ENCODE peak calls at places on chromosomes 12 and 14, in seven cellular contexts. N is CD8-positive, alpha-beta T cell; J is astrocyte of the spinal cord; Q is nephron progenitor cell; R is activated B cell treated with CpG ODN at 0.5 μM for 24 hours; P is prostate gland; Z is mesothelial cell of epicardium. C is an unnamed sample.

GRCh38 chr14:72909163-72909562 is 15.3 kb upstream of the DPF3 start:
- DNase-seq in Q (no peak), R (no peak), N (no peak), Z (no peak), J (no peak), P (no peak), C (no peak)

GRCh38 chr14:35403085-35403396 is 1.5 kb downstream of the NFKBIA start:
- DNase-seq in N (no peak), P (no peak), J (peak), Q (no peak), R (peak), Z (no peak), C (no peak)

GRCh38 chr14:89000007-89000942 is 175.8 kb downstream of the TTC8 start:
- DNase-seq in N (no peak), Z (no peak), Q (no peak), J (peak), R (no peak), P (no peak), C (no peak)

GRCh38 chr12:55927588-55928502 is at the start of gene PYM1:
- DNase-seq in P (peak), R (peak), N (peak), Z (peak), Q (peak), J (peak), C (peak)

GRCh38 chr12:39122562-39123204 is 217.3 kb upstream of the CPNE8 start:
- DNase-seq in P (no peak), Z (no peak), J (no peak), Q (peak), R (no peak), N (no peak), C (no peak)

GRCh38 chr12:42862055-42862454 is 272.5 kb upstream of the PRICKLE1 start:
- DNase-seq in N (no peak), J (peak), P (no peak), Z (no peak), R (no peak), Q (no peak), C (no peak)

GRCh38 chr12:93419388-93420034 is 22.2 kb downstream of the UBE2N start:
- DNase-seq in J (peak), P (no peak), R (no peak), Z (no peak), Q (no peak), N (no peak), C (no peak)

GRCh38 chr12:45599196-45599595 is 130.3 kb upstream of the ARID2 start:
- DNase-seq in P (no peak), J (no peak), Q (no peak), N (no peak), Z (no peak), R (no peak), C (no peak)

GRCh38 chr12:27179399-27180214 is 64.5 kb upstream of the STK38L start:
- DNase-seq in R (no peak), N (no peak), J (peak), Q (no peak), P (peak), Z (no peak), C (no peak)

GRCh38 chr12:21551811-21552469 is 25.8 kb downstream of the SPX start:
- DNase-seq in P (no peak), Q (no peak), N (no peak), R (no peak), J (no peak), Z (no peak), C (no peak)

GRCh38 chr14:59964251-59965007 is 44.5 kb downstream of the LRRC9 start:
- DNase-seq in N (no peak), P (no peak), J (peak), Z (no peak), R (no peak), Q (no peak), C (no peak)

GRCh38 chr12:118541945-118542344 is 165.6 kb downstream of the SUDS3 start:
- DNase-seq in N (no peak), Q (no peak), J (no peak), Z (no peak), P (no peak), R (no peak), C (no peak)

GRCh38 chr14:104141621-104142091 is 3.3 kb downstream of the KIF26A start:
- DNase-seq in Z (peak), N (no peak), R (peak), P (no peak), J (no peak), Q (peak), C (no peak)

GRCh38 chr12:40171501-40171900 is 53.3 kb upstream of the LRRK2 start:
- DNase-seq in Z (no peak), R (no peak), P (no peak), Q (no peak), N (no peak), J (no peak), C (no peak)

GRCh38 chr12:65005716-65006115 is 115.4 kb downstream of the WIF1 start:
- DNase-seq in N (no peak), R (no peak), Q (no peak), J (no peak), Z (no peak), P (no peak), C (no peak)

GRCh38 chr12:28937196-28937595 is 211.9 kb upstream of the FAR2 start:
- DNase-seq in Z (no peak), R (no peak), Q (no peak), J (peak), N (no peak), P (no peak), C (no peak)

GRCh38 chr14:55951366-55952206 is 166.6 kb upstream of the PELI2 start:
- DNase-seq in J (no peak), P (no peak), Q (no peak), N (no peak), R (no peak), Z (no peak), C (no peak)

GRCh38 chr14:55327179-55327578 is 56.0 kb downstream of the FBXO34 start:
- DNase-seq in R (no peak), Z (no peak), P (no peak), N (no peak), Q (no peak), J (no peak), C (no peak)

GRCh38 chr12:9104087-9104486 is 11.6 kb downstream of the A2M start:
- DNase-seq in N (no peak), Q (no peak), Z (no peak), J (no peak), R (no peak), P (no peak), C (no peak)

GRCh38 chr14:50941151-50941550 is 3.1 kb downstream of the PYGL start:
- DNase-seq in N (no peak), P (no peak), J (peak), Z (no peak), R (no peak), Q (no peak), C (no peak)

GRCh38 chr12:132834181-132834711 is 5.6 kb upstream of the GOLGA3 start:
- DNase-seq in J (no peak), Z (no peak), N (no peak), P (no peak), R (no peak), Q (no peak), C (no peak)

GRCh38 chr12:5716221-5716620 is 228.8 kb downstream of the ANO2 start:
- DNase-seq in P (no peak), J (no peak), N (no peak), Z (no peak), R (no peak), Q (no peak), C (no peak)

GRCh38 chr14:77562681-77563080 is 53.8 kb downstream of the SPTLC2 start:
- DNase-seq in P (no peak), J (peak), N (no peak), R (no peak), Q (no peak), Z (no peak), C (no peak)
- TF ChIP-seq CTCF in P (no peak), J (no peak), N (no peak), R (no peak), Q (no peak), Z (no peak), C (no peak)

GRCh38 chr12:119699199-119699765 is 31.3 kb downstream of the PRKAB1 start:
- DNase-seq in Z (no peak), N (no peak), P (no peak), R (no peak), Q (no peak), J (no peak), C (no peak)

GRCh38 chr12:119695034-119695433 is 27.1 kb downstream of the PRKAB1 start:
- DNase-seq in R (no peak), Z (no peak), J (no peak), N (no peak), Q (no peak), P (no peak), C (no peak)

GRCh38 chr12:119704065-119704747 is 36.3 kb downstream of the PRKAB1 start:
- DNase-seq in Z (no peak), P (no peak), R (no peak), J (no peak), Q (no peak), N (no peak), C (no peak)

GRCh38 chr12:119696943-119697342 is 29.0 kb downstream of the PRKAB1 start:
- DNase-seq in Q (no peak), Z (no peak), P (no peak), J (no peak), N (no peak), R (no peak), C (no peak)

DNA sequence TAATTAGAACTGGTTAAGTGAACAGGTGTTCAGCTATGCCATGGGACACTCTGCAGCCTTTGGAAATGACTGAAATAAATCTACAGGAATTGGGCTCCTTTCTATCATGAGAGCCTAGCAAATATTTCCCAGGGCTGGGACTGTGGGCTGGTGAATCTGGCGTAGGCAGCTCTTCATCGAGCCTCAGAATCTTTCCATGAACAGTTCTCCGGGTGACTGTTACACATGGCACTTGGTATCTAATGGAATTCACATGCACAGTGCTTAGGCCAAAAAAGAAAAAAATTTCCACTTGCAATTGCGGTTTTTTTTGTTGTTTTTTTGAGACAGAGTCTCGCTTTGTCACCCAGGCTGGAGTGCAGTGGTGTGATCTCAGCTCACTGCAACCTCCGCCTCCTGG is 32.1 kb downstream of the PRKAB1 start:
- DNase-seq in J (no peak), N (no peak), R (no peak), P (no peak), Q (no peak), Z (no peak), C (no peak)
- TF ChIP-seq CTCF in J (no peak), N (no peak), R (no peak), P (no peak), Q (no peak), Z (no peak), C (no peak)

DNA sequence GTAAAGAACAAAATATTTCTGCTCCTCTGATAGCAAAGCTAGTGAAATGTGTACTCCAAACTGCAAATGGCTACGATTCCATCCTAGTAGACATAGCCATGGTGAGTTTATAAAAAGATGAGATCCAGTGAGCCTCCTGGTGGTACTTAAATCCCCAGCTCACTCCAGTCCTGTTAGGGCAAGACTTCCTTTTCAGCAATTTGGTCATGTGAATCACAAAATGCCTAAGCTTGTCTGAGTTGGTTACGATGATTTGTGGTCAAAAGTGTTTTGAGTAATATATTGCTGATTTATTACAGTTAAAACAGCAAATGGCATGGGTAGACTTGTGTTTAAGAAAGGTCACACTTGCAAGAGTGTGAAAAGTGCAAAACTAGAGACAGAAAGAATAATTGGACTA is 102.7 kb upstream of the NAV3 start:
- DNase-seq in Z (no peak), N (no peak), P (no peak), R (no peak), J (no peak), Q (no peak), C (no peak)
- TF ChIP-seq CTCF in Z (no peak), N (no peak), P (no peak), R (no peak), J (no peak), Q (no peak), C (no peak)

GRCh38 chr12:116737774-116738657 is at the start of the genes RNFT2 and SPRING1:
- DNase-seq in R (peak), P (peak), Q (peak), J (peak), Z (peak), N (peak), C (peak)
- TF ChIP-seq CTCF in R (no peak), P (no peak), Q (peak), J (no peak), Z (peak), N (no peak), C (peak)

DNA sequence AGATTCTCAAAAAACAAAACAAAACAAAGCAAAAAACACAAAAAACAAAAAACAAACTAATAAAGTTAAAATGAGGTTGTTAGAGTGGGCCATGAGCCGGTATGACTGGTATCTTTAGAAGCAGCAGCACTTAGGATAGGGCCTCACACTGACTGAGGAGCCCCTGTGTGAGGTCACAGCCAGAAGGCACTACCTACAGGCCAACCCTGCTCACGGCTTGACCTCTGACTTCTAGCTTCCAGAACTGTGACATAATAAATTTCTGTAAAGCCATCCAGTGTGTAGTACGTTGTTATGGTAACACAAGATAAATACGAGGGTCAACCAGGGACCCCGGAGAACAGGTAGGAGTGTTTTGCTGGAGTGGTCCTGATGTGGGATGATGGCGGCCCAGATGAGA is 629.6 kb downstream of the VRK1 start:
- DNase-seq in P (no peak), N (no peak), Q (no peak), R (no peak), J (no peak), Z (no peak), C (no peak)
- TF ChIP-seq CTCF in P (no peak), N (no peak), Q (no peak), R (no peak), J (no peak), Z (no peak), C (no peak)

C was measured in type B pancreatic cell.